ENCODE peak calls at places on chromosomes 4 and X, in eight cellular contexts. N is iPS DF 19.7, J is NCI-H460, Q is skeletal muscle cell, Y is fibroblast of lung, Z is NCI-H1092, W is HT-29, F is HCEC 1CT. V is an unnamed sample.

GRCh38 chr4:110631582-110632505 is 9.0 kb upstream of the PITX2 start:
- DNase-seq in J (peak; percentile 79), W (peak; percentile 84), Y (peak; percentile 70), Z (no peak), F (peak; percentile 8), N (no peak), Q (peak; percentile 62), V (peak; percentile 89)

GRCh38 chr4:108165601-108166000 is 3.1 kb downstream of the LEF1 start:
- DNase-seq in Q (no peak), Z (no peak), W (no peak), J (no peak), N (no peak), F (no peak), Y (no peak), V (no peak)

GRCh38 chr4:91243132-91243531 is 1060.6 kb upstream of the GRID2 start:
- DNase-seq in J (no peak), Y (peak; percentile 12), Q (no peak), W (no peak), F (no peak), N (no peak), Z (peak; percentile 24), V (no peak)

GRCh38 chr4:3436798-3437581 is 4.8 kb upstream of the HGFAC start:
- DNase-seq in F (peak; percentile 9), J (peak; percentile 71), Y (peak; percentile 63), Z (no peak), Q (no peak), N (no peak), W (peak; percentile 72), V (peak; percentile 62)

GRCh38 chr4:79044260-79044659 is 105.0 kb upstream of the PAQR3 start:
- DNase-seq in J (no peak), N (no peak), Y (no peak), W (no peak), F (no peak), Z (no peak), Q (no peak), V (no peak)

GRCh38 chr4:8427761-8428287 is 12.7 kb downstream of the ACOX3 start:
- DNase-seq in Y (peak; percentile 68), Z (no peak), J (no peak), F (peak; percentile 50), Q (peak; percentile 11), W (peak; percentile 13), N (no peak), V (peak; percentile 37)

GRCh38 chr4:2368779-2369437 is 49.5 kb downstream of the ZFYVE28 start:
- DNase-seq in Z (no peak), F (no peak), Q (no peak), Y (no peak), W (no peak), J (no peak), N (no peak), V (no peak)

GRCh38 chr4:38837849-38838248 is 18.8 kb downstream of the TLR6 start:
- DNase-seq in Q (no peak), N (no peak), Z (no peak), F (peak; percentile 39), Y (peak; percentile 78), J (no peak), W (peak; percentile 26), V (peak; percentile 75)

GRCh38 chr4:1330761-1331590 is 16.0 kb upstream of the UVSSA start:
- DNase-seq in Y (no peak), N (no peak), Q (no peak), F (no peak), Z (no peak), W (no peak), J (no peak), V (no peak)

GRCh38 chr4:44086753-44087152 is 361.9 kb downstream of the KCTD8 start:
- DNase-seq in W (no peak), Y (no peak), Z (no peak), J (no peak), N (no peak), F (no peak), Q (no peak), V (no peak)

GRCh38 chrX:39983715-39984114 is 114.0 kb downstream of the BCOR start:
- DNase-seq in J (no peak), N (no peak), Q (peak; percentile 49), Y (peak; percentile 75), F (no peak), W (no peak), Z (no peak), V (no peak)